ENCODE peak calls at places on chromosomes 5 and 9, in six cellular contexts. O is adrenal gland, A is neural progenitor cell, T is foreskin fibroblast, G is GM23338, C is dorsolateral prefrontal cortex. X is an unnamed sample.

GRCh38 chr9:28365736-28366135 is 792.5 kb upstream of the C9orf72 start:
- DNase-seq in G (no peak), C (no peak), A (no peak), T (no peak), O (no peak), X (peak)

GRCh38 chr9:10144336-10144735 is 468.5 kb downstream of the PTPRD start:
- DNase-seq in O (no peak), A (no peak), G (no peak), C (no peak), T (no peak), X (no peak)

GRCh38 chr5:168457542-168457941 is 28.7 kb upstream of the RARS1 start:
- DNase-seq in G (no peak), C (no peak), T (no peak), O (no peak), A (no peak), X (no peak)

GRCh38 chr5:88474574-88474973 is 205.9 kb upstream of the TMEM161B start:
- DNase-seq in T (no peak), O (no peak), A (no peak), C (no peak), G (no peak), X (no peak)

GRCh38 chr5:169941542-169941941 is 38.8 kb downstream of the INSYN2B start:
- DNase-seq in A (no peak), O (no peak), C (no peak), G (no peak), T (no peak), X (no peak)

GRCh38 chr5:56951131-56951945 is 585 bp downstream of the MIER3 start:
- DNase-seq in T (no peak), C (no peak), G (peak), O (peak), A (peak), X (no peak)

GRCh38 chr5:72937517-72938061 is 18.3 kb upstream of the FCHO2 start:
- DNase-seq in A (no peak), C (no peak), O (no peak), T (no peak), G (no peak), X (no peak)

GRCh38 chr5:95958308-95959014 is 3.2 kb downstream of the ELL2 start:
- DNase-seq in C (no peak), O (no peak), G (peak), T (no peak), A (no peak), X (no peak)

GRCh38 chr5:151141535-151141934 is 16.0 kb downstream of the ANXA6 start:
- DNase-seq in A (peak), O (no peak), G (peak), C (no peak), T (no peak), X (no peak)

GRCh38 chr5:52947851-52948250 is 41.3 kb upstream of the ITGA2 start:
- DNase-seq in O (no peak), G (no peak), T (no peak), C (no peak), A (no peak), X (peak)

GRCh38 chr9:87229127-87229526 is 268.5 kb upstream of the DAPK1 start:
- DNase-seq in T (no peak), C (no peak), A (no peak), O (no peak), G (no peak), X (no peak)

GRCh38 chr9:36492849-36493248 is 79.8 kb upstream of the MELK start:
- DNase-seq in C (no peak), A (no peak), O (no peak), T (no peak), G (no peak), X (peak)

GRCh38 chr9:95722141-95722540 is 153.3 kb upstream of the ERCC6L2 start:
- DNase-seq in C (no peak), T (no peak), A (no peak), G (no peak), O (no peak), X (no peak)

GRCh38 chr9:124264812-124265211 is 7.1 kb downstream of the NEK6 start:
- DNase-seq in O (no peak), G (no peak), A (no peak), C (no peak), T (peak), X (no peak)

GRCh38 chr5:43627028-43627427 is 24.0 kb downstream of the NNT start:
- DNase-seq in A (peak), O (peak), T (peak), G (peak), C (no peak), X (peak)

GRCh38 chr9:4026925-4027324 is 272.9 kb downstream of the GLIS3 start:
- DNase-seq in A (no peak), C (no peak), T (no peak), O (no peak), G (no peak), X (no peak)

GRCh38 chr5:177487975-177488374 is 9.4 kb downstream of the PDLIM7 start:
- DNase-seq in A (no peak), G (no peak), T (no peak), C (no peak), O (no peak), X (no peak)
- TF ChIP-seq CTCF in A (no peak), G (peak), T (no peak), C (no peak), O (no peak), X (no peak)

DNA sequence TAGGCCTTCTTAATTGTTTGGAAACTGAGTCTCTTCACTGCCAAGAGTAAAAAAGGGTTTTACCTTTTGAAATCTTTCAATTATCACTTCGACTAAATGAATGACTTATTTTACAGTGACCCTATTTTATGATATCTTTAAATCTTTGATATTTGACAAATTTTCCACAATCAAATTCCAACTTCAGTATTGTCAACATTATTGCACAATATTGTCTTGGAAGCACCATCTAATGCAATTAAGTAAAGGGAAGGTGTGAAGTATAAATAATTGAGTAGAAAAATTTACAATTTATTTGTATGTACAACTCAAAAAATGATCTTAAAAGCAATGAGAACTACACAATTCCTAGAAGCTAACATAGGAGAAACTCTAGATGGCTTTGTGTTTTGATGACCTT is 49.2 kb downstream of the GABRA6 start:
- DNase-seq in A (no peak), G (no peak), T (no peak), O (no peak), C (no peak), X (no peak)
- H3K4me3 ChIP-seq in A (no peak), G (no peak), T (no peak), O (no peak), C (no peak), X (no peak)

GRCh38 chr9:129176786-129177442 is 1.1 kb downstream of the IER5L start:
- DNase-seq in O (peak), C (no peak), T (no peak), A (peak), G (peak), X (peak)
- TF ChIP-seq CTCF in O (no peak), C (peak), T (no peak), A (no peak), G (no peak), X (no peak)

DNA sequence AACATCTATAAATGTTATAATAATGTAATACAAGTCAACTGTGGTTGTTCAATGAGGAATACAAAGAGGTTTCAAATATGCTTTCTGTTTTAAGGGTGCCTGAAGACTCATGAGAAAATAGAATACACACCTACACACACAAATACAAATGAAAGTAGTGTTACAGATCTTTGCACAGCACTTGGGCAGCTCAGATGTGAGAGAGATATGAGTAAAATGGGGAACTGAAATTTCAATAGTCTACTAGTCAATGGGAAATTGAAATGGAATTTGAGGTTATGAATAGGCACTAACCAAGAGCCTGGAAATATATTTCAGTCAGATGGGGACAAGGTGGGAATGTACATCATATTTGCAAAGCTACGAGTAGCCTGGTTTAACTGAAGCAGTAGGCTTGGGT is 96.6 kb downstream of the ISL1 start:
- DNase-seq in G (no peak), A (no peak), C (no peak), T (no peak), O (no peak), X (no peak)
- H3K4me3 ChIP-seq in G (no peak), A (no peak), C (no peak), T (no peak), O (no peak), X (no peak)

X was measured in fibroblast of pulmonary artery.